ENCODE peak calls at places on chromosomes 13 and 19, in six cellular contexts. F is T follicular helper cell, H is iris pigment epithelial cell, E is caudate nucleus, I is brain microvascular endothelial cell, X is transverse colon. G is an unnamed sample.

GRCh38 chr19:19630062-19630414 is 2.0 kb upstream of the LPAR2 start:
- DNase-seq in F (no peak), H (no peak), E (no peak), I (no peak), X (no peak), G (no peak)

GRCh38 chr13:29733069-29733700 is 117.2 kb downstream of the UBL3 start:
- DNase-seq in F (no peak), H (no peak), E (no peak), I (no peak), X (no peak), G (no peak)

GRCh38 chr19:29813665-29814064 is 1.9 kb downstream of the CCNE1 start:
- DNase-seq in F (no peak), H (no peak), E (no peak), I (no peak), X (no peak), G (no peak)

GRCh38 chr13:36788276-36788675 is 30.7 kb upstream of the RFXAP start:
- DNase-seq in F (no peak), H (peak; percentile 42), E (no peak), I (no peak), X (no peak), G (no peak)

GRCh38 chr13:100511422-100511821 is 77.2 kb downstream of the GGACT start:
- DNase-seq in F (no peak), H (no peak), E (no peak), I (no peak), X (no peak), G (no peak)

GRCh38 chr13:112809332-112810310 is 119.8 kb downstream of the ATP11A start:
- DNase-seq in F (no peak), H (no peak), E (no peak), I (no peak), X (no peak), G (no peak)

GRCh38 chr13:110106726-110107125 is 200.2 kb downstream of the COL4A1 start:
- DNase-seq in F (no peak), H (no peak), E (no peak), I (no peak), X (peak; percentile 29), G (no peak)

GRCh38 chr13:33033361-33033812 is 17.2 kb downstream of the KL start:
- DNase-seq in F (no peak), H (no peak), E (no peak), I (no peak), X (no peak), G (no peak)

GRCh38 chr13:51900471-51900870 is 38.7 kb downstream of the CCDC70 start:
- DNase-seq in F (no peak), H (no peak), E (no peak), I (no peak), X (no peak), G (no peak)

GRCh38 chr13:26220575-26220974 is 1.5 kb downstream of the RNF6 start:
- DNase-seq in F (no peak), H (peak; percentile 85), E (no peak), I (peak; percentile 47), X (no peak), G (no peak)

GRCh38 chr19:1057185-1057857 is 9.6 kb upstream of the ARHGAP45 start:
- DNase-seq in F (no peak), H (peak; percentile 63), E (no peak), I (peak; percentile 58), X (no peak), G (no peak)

G was measured in mucosa of descending colon.